ENCODE peak calls at places on chromosomes 2 and 18, in seven cellular contexts. One of them, this sample, is unnamed.
A peak's percentile ranks its signal among the peaks of the same experiment; 100 is the strongest.

GRCh38 chr18:12839526-12840196 is 44.4 kb downstream of the PTPN2 start:
- DNase-seq in SHP77 treated with DMSO at 0.1 percent for 48 hours: no peak
- DNase-seq in MV-4-11: peak; percentile 99
- DNase-seq in cardiac fibroblast: peak; percentile 43
- DNase-seq in upper lobe of right lung: no peak
- DNase-seq in AG04450: no peak
- DNase-seq in colonic mucosa: no peak
- DNase-seq in this sample: peak; percentile 20

GRCh38 chr2:132676999-132677398 is 7.0 kb upstream of the LYPD1 start:
- DNase-seq in SHP77 treated with DMSO at 0.1 percent for 48 hours: no peak
- DNase-seq in MV-4-11: no peak
- DNase-seq in cardiac fibroblast: no peak
- DNase-seq in upper lobe of right lung: no peak
- DNase-seq in AG04450: no peak
- DNase-seq in colonic mucosa: no peak
- DNase-seq in this sample: no peak

GRCh38 chr2:10911291-10912075 is at the start of gene KCNF1:
- DNase-seq in SHP77 treated with DMSO at 0.1 percent for 48 hours: peak; percentile 69
- DNase-seq in MV-4-11: peak; percentile 47
- DNase-seq in cardiac fibroblast: peak; percentile 60
- DNase-seq in upper lobe of right lung: peak; percentile 62
- DNase-seq in AG04450: no peak
- DNase-seq in colonic mucosa: peak; percentile 32
- DNase-seq in this sample: peak; percentile 79

GRCh38 chr18:49682301-49683190 is 120.7 kb downstream of the LIPG start:
- DNase-seq in SHP77 treated with DMSO at 0.1 percent for 48 hours: no peak
- DNase-seq in MV-4-11: no peak
- DNase-seq in cardiac fibroblast: peak; percentile 69
- DNase-seq in upper lobe of right lung: no peak
- DNase-seq in AG04450: no peak
- DNase-seq in colonic mucosa: no peak
- DNase-seq in this sample: no peak

GRCh38 chr2:238585836-238586821 is 159.4 kb downstream of the ASB1 start:
- DNase-seq in SHP77 treated with DMSO at 0.1 percent for 48 hours: no peak
- DNase-seq in MV-4-11: peak; percentile 88
- DNase-seq in cardiac fibroblast: no peak
- DNase-seq in upper lobe of right lung: peak; percentile 46
- DNase-seq in AG04450: no peak
- DNase-seq in colonic mucosa: no peak
- DNase-seq in this sample: no peak

GRCh38 chr2:61764035-61764800 is 89.6 kb downstream of the FAM161A start:
- DNase-seq in SHP77 treated with DMSO at 0.1 percent for 48 hours: peak; percentile 95
- DNase-seq in MV-4-11: peak; percentile 98
- DNase-seq in cardiac fibroblast: peak; percentile 99
- DNase-seq in upper lobe of right lung: peak; percentile 99
- DNase-seq in AG04450: peak; percentile 97
- DNase-seq in colonic mucosa: peak; percentile 96
- DNase-seq in this sample: peak; percentile 97

GRCh38 chr2:84494070-84494469 is 22.2 kb upstream of the DNAH6 start:
- DNase-seq in SHP77 treated with DMSO at 0.1 percent for 48 hours: no peak
- DNase-seq in MV-4-11: no peak
- DNase-seq in cardiac fibroblast: peak; percentile 74
- DNase-seq in upper lobe of right lung: no peak
- DNase-seq in AG04450: no peak
- DNase-seq in colonic mucosa: no peak
- DNase-seq in this sample: no peak

GRCh38 chr18:57004366-57005121 is 142.3 kb upstream of the BOD1L2 start:
- DNase-seq in SHP77 treated with DMSO at 0.1 percent for 48 hours: no peak
- DNase-seq in MV-4-11: peak; percentile 67
- DNase-seq in cardiac fibroblast: peak; percentile 70
- DNase-seq in upper lobe of right lung: no peak
- DNase-seq in AG04450: peak; percentile 3
- DNase-seq in colonic mucosa: no peak
- DNase-seq in this sample: peak; percentile 42

This sample was measured in AG20443.